ENCODE peak calls at places on chromosomes 1 and 21, in eight cellular contexts. Z is tibial nerve, D is sigmoid colon, R is right lobe of liver, L is heart left ventricle, P is NB4, J is A549, T is H54. E is an unnamed sample.

GRCh38 chr1:15489052-15489736 is 13.3 kb downstream of the CELA2B start:
- DNase-seq in D (no peak), J (no peak), T (no peak), L (no peak), R (no peak), P (no peak), Z (no peak), E (no peak)

GRCh38 chr1:94798472-94798871 is 21.7 kb upstream of the SLC44A3 start:
- DNase-seq in T (no peak), J (no peak), L (no peak), D (no peak), R (no peak), Z (no peak), P (no peak), E (no peak)

GRCh38 chr21:16046625-16047340 is 317.0 kb downstream of the USP25 start:
- DNase-seq in L (no peak), D (no peak), J (no peak), Z (no peak), T (peak), P (no peak), R (no peak), E (no peak)

GRCh38 chr1:30417701-30418425 is 305.5 kb downstream of the MATN1 start:
- DNase-seq in J (no peak), D (peak), P (no peak), R (no peak), L (no peak), T (no peak), Z (peak), E (no peak)

GRCh38 chr1:32273389-32274208 is 18.3 kb upstream of the HDAC1 start:
- DNase-seq in J (no peak), D (no peak), T (no peak), P (peak), L (no peak), R (no peak), Z (no peak), E (no peak)

GRCh38 chr1:244782056-244782455 is 53.4 kb upstream of the COX20 start:
- DNase-seq in D (no peak), P (no peak), T (no peak), L (no peak), J (no peak), R (no peak), Z (no peak), E (no peak)

GRCh38 chr1:113278777-113279176 is 111.5 kb upstream of the MAGI3 start:
- DNase-seq in J (no peak), Z (no peak), L (no peak), R (no peak), P (no peak), T (no peak), D (no peak), E (no peak)

GRCh38 chr1:11730429-11730861 is 5.5 kb upstream of the AGTRAP start:
- DNase-seq in T (peak), D (no peak), L (no peak), R (no peak), Z (no peak), J (no peak), P (peak), E (no peak)

DNA sequence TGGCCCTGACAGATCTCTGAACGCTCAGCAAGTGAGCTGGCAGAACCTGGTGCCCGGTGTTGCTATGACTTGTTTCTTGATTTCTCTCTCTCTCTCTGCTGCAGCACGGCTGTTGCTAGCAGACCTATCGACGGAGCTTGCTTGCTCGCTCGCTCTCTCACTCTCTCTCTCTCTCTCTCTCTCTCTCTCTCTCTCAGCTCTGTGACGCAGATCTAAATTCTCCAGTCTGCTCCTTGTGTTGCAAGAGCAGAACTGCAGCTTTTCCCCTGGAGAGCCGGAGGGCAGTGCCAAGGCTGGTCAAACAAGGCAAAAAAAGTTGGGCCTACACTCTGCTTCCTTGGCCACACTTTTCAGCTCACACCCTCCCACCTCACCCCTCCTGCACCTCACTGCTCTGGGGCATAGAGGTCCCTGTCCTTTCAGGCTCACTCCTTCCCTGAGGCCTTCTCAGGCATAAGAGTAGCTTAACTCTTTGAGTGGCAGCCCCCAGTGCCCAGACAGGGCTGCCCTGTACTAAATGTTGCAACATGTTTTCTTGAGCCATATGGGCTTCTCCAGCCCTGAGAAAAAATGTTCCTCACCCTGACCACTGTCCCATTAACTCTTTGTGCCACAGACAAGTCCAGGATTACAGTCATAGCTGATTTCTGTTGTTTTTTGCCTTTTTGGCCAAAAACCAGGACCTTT is 72.2 kb downstream of the CD46 start:
- DNase-seq in R (peak), T (peak), J (peak), Z (peak), D (peak), L (peak), P (peak), E (peak)
- TF ChIP-seq POLR2A in R (peak), T (no peak), J (peak), Z (peak), D (peak), L (no peak), P (no peak), E (no peak)

GRCh38 chr1:156076609-156077429 is 5.4 kb downstream of the MEX3A start:
- DNase-seq in T (no peak), D (peak), L (peak), J (no peak), Z (no peak), R (peak), P (no peak), E (no peak)
- TF ChIP-seq POLR2A in T (no peak), D (peak), L (no peak), J (no peak), Z (no peak), R (peak), P (no peak), E (no peak)

DNA sequence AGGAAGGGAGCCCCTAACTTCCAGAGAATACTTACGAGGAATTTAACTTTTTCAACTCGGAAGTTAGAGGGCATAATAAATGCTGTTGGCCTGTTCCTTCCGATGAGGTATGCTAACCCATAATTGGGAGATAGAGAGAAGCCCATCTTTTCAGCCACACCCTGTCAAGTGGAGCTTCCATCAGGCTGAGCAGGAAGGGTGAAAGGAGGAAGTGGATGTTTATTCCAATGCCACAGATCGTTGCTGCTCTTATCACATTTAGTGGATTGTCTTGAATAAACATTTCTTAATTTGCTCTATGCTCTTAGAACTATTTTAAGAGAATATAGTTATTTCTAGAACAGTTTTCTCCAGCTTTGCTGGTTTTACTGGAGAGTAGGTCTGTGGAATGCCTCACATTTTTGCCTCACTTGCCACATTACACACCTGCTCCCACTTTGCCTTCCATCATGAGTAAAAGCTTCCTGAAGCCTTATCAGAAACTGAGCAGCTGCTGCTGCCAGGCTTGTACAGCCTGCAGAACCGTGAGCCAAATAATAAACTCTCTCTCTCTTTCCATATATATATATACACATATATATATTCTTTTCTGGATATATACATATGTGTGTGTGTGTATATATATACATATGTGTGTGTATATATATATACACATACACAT is 60.0 kb upstream of the RGS21 start:
- DNase-seq in Z (no peak), J (no peak), D (no peak), R (no peak), T (no peak), L (no peak), P (no peak), E (no peak)
- TF ChIP-seq POLR2A in Z (no peak), J (no peak), D (no peak), R (no peak), T (no peak), L (no peak), P (no peak), E (no peak)

DNA sequence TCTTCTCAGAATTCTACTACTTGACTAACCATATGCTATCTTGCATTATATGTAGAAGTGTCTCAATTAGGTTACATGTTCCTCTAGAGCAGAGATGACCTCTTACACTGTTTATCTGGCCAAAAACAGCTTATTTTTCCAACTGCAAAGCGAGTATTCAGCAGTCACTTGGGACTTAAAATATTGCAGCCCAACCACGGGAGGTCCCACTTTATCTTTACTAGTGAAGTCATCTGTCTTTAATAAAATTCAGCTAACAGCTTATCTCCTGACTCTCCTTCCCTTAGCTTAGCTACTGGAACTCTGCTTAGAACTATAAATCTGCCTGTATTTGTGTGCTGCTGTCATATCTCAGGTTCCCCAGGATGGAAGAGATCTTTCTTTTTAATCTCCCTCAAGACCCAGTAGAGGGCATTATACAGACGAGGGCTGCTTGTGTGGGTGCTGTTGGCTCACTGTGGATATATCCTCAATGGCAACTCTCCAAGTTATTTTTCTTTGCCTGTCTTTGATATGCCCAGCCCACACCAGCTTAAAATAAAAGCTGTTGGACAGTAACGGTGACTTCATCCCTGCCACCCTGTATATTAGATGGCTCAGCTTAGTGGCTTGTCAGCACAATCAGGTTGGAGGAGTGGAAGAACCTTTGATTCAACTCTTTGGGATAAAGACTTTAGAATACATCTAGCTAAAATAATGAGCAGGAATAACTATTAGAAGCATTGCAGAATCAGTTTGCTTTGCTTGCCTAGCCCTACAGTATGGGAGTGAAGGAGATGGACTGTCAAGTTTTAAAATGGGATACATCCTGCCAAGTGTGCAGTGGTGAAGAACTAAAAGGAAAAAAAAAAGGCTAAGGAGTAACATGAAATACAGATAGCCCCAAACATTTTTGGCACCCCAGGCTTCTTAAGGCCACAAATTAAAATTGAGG is 9.6 kb downstream of the ENSA start:
- DNase-seq in P (peak), D (peak), R (no peak), T (peak), L (peak), Z (no peak), J (peak), E (no peak)
- TF ChIP-seq POLR2A in P (no peak), D (no peak), R (peak), T (no peak), L (no peak), Z (no peak), J (no peak), E (no peak)

DNA sequence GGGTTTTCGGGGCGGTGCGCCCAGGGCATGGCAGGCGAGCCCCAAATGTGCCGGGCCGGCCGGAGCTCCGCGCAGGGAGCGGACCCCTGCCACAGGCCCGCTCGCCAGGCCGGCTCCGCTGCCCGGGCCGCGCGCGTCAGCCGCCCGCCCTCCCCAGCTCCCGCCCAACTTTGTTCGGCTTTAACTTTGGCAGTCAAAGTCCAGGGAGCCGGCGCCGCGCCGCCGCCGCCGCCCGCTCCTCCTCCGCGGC is 488 bp downstream of the SLC35D1 start:
- DNase-seq in Z (no peak), D (peak), L (peak), J (no peak), T (peak), R (peak), P (no peak), E (no peak)
- TF ChIP-seq POLR2A in Z (no peak), D (no peak), L (no peak), J (no peak), T (no peak), R (no peak), P (no peak), E (no peak)

GRCh38 chr1:9233241-9233941 is 1.2 kb upstream of the H6PD start:
- DNase-seq in T (no peak), J (no peak), D (peak), P (peak), R (peak), Z (peak), L (peak), E (no peak)
- TF ChIP-seq POLR2A in T (no peak), J (no peak), D (no peak), P (no peak), R (peak), Z (no peak), L (no peak), E (no peak)